ENCODE peak calls at places on chromosome 10, in four cellular contexts. H is K562, J is SK-N-SH, U is HepG2. C is an unnamed sample.

GRCh38 chr10:86667421-86668181 is 710 bp upstream of the LDB3 start:
- DNase-seq in J (no peak), H (no peak), U (no peak), C (no peak)

GRCh38 chr10:62183442-62183841 is 85.2 kb downstream of the RTKN2 start:
- DNase-seq in U (no peak), H (no peak), J (no peak), C (no peak)

GRCh38 chr10:128483216-128483615 is 357.0 kb upstream of the MKI67 start:
- DNase-seq in H (no peak), U (no peak), J (peak), C (no peak)

GRCh38 chr10:123507298-123507697 is 158.9 kb upstream of the GPR26 start:
- DNase-seq in H (no peak), J (no peak), U (no peak), C (no peak)

GRCh38 chr10:17643339-17643754 is 604 bp upstream of the STAM start:
- DNase-seq in J (peak), U (peak), H (peak), C (no peak)

GRCh38 chr10:131702521-131703356 is 198.1 kb upstream of the PPP2R2D start:
- DNase-seq in H (no peak), J (peak), U (no peak), C (no peak)

GRCh38 chr10:101001225-101002035 is 1.8 kb downstream of the LZTS2 start:
- DNase-seq in H (no peak), J (peak), U (no peak), C (no peak)

GRCh38 chr10:101684782-101685181 is 10.2 kb downstream of the FBXW4 start:
- DNase-seq in H (no peak), U (no peak), J (no peak), C (no peak)

GRCh38 chr10:116385994-116386809 is 41.4 kb upstream of the PNLIPRP3 start:
- DNase-seq in J (no peak), U (peak), H (no peak), C (peak)

GRCh38 chr10:7260412-7260900 is 150.4 kb downstream of the SFMBT2 start:
- DNase-seq in H (peak), J (peak), U (peak), C (peak)

GRCh38 chr10:49752584-49752983 is 9.5 kb downstream of the OGDHL start:
- DNase-seq in J (no peak), U (no peak), H (no peak), C (no peak)

GRCh38 chr10:60430017-60430416 is 40.3 kb upstream of the ANK3 start:
- DNase-seq in J (no peak), H (no peak), U (no peak), C (no peak)

GRCh38 chr10:120630266-120630665 is 173.2 kb downstream of the PLPP4 start:
- DNase-seq in U (no peak), J (no peak), H (no peak), C (no peak)

GRCh38 chr10:110491346-110491745 is 6.4 kb upstream of the DUSP5 start:
- DNase-seq in U (no peak), H (no peak), J (no peak), C (no peak)

GRCh38 chr10:58152698-58153263 is 114.9 kb downstream of the IPMK start:
- DNase-seq in H (peak), U (peak), J (peak), C (peak)

GRCh38 chr10:7558036-7558435 is 108.7 kb downstream of the ITIH5 start:
- DNase-seq in J (no peak), U (no peak), H (no peak), C (no peak)

GRCh38 chr10:60704480-60704879 is 73.8 kb upstream of the CDK1 start:
- DNase-seq in J (no peak), H (no peak), U (peak), C (peak)

GRCh38 chr10:120402358-120402757 is 54.7 kb upstream of the PLPP4 start:
- DNase-seq in H (no peak), J (no peak), U (no peak), C (no peak)

GRCh38 chr10:103820101-103821062 is 35.0 kb downstream of the SH3PXD2A start:
- DNase-seq in J (peak), U (no peak), H (no peak), C (no peak)

GRCh38 chr10:45380903-45381610 is 7.0 kb downstream of the ALOX5 start:
- DNase-seq in U (no peak), H (no peak), J (no peak), C (no peak)

GRCh38 chr10:48306265-48306869 is at the start of gene MAPK8:
- DNase-seq in J (peak), U (peak), H (peak), C (peak)

GRCh38 chr10:116765549-116766162 is 23.3 kb upstream of the HSPA12A start:
- DNase-seq in J (no peak), U (no peak), H (peak), C (peak)

GRCh38 chr10:97759157-97759980 is 12.4 kb downstream of the SFRP5 start:
- DNase-seq in H (peak), J (peak), U (peak), C (peak)

GRCh38 chr10:60446855-60447254 is 57.2 kb upstream of the ANK3 start:
- DNase-seq in U (no peak), J (no peak), H (no peak), C (no peak)

GRCh38 chr10:11036424-11037011 is 18.8 kb downstream of the CELF2 start:
- DNase-seq in J (peak), H (peak), U (peak), C (no peak)

GRCh38 chr10:82908096-82908495 is 1033.1 kb downstream of the NRG3 start:
- DNase-seq in U (no peak), J (no peak), H (no peak), C (no peak)

GRCh38 chr10:22615819-22616499 is 98.4 kb downstream of the PIP4K2A start:
- DNase-seq in J (no peak), U (peak), H (peak), C (no peak)

GRCh38 chr10:1229116-1229515 is 172.9 kb downstream of the WDR37 start:
- DNase-seq in U (no peak), J (no peak), H (no peak), C (no peak)

GRCh38 chr10:17075975-17076374 is 53.6 kb downstream of the CUBN start:
- DNase-seq in H (no peak), J (no peak), U (no peak), C (no peak)

GRCh38 chr10:115141254-115141653 is 48.1 kb downstream of the ATRNL1 start:
- DNase-seq in H (no peak), J (peak), U (no peak), C (peak)

GRCh38 chr10:12981570-12981969 is 19.9 kb downstream of the CCDC3 start:
- DNase-seq in H (no peak), U (no peak), J (no peak), C (peak)

GRCh38 chr10:14146501-14146900 is 184.2 kb downstream of the FRMD4A start:
- DNase-seq in J (no peak), U (no peak), H (no peak), C (no peak)

GRCh38 chr10:97928897-97929296 is 79.3 kb downstream of the GOLGA7B start:
- DNase-seq in U (no peak), J (no peak), H (no peak), C (no peak)

GRCh38 chr10:44245601-44245938 is 139.3 kb downstream of the CXCL12 start:
- DNase-seq in U (peak), J (no peak), H (no peak), C (no peak)

GRCh38 chr10:32961343-32961891 is 3.4 kb upstream of the ITGB1 start:
- DNase-seq in U (no peak), J (no peak), H (no peak), C (no peak)

GRCh38 chr10:30639946-30640786 is 10.6 kb upstream of the LYZL2 start:
- DNase-seq in U (peak), H (peak), J (peak), C (peak)

GRCh38 chr10:30647089-30647488 is 17.5 kb upstream of the LYZL2 start:
- DNase-seq in H (no peak), U (no peak), J (no peak), C (no peak)

DNA sequence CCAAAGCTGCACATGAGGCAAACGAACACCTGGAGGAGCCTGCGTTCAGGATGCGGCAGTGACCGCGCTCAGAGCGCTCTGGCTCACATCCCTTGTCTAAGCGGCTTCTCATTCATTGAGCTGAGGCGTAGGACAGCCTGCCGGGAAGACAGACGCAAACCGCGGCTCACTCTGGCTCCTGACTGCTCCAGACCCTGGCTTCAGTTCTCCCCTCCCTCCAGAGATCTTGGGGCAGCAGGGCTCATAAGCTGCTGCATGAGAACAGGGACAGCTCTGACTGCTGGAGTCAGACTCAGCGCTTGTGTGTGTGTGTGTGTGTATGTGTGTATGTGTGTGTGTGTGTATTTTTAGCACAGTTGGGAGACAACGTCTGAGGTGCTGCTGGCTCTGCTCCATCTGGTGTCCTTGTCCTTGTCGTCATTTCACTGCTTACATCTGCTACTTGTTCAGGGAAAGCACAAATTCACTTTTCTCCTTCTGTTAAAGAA is 15.8 kb upstream of the LYZL2 start:
- DNase-seq in H (no peak), J (peak), U (peak), C (peak)
- TF ChIP-seq ELF1 in H (no peak), J (no peak), U (no peak), C (no peak)

GRCh38 chr10:125554016-125554703 is 128.8 kb downstream of the TEX36 start:
- DNase-seq in H (no peak), U (no peak), J (no peak), C (no peak)

GRCh38 chr10:125555267-125555666 is 127.7 kb downstream of the TEX36 start:
- DNase-seq in U (no peak), H (no peak), J (no peak), C (no peak)

GRCh38 chr10:125556884-125557283 is 126.1 kb downstream of the TEX36 start:
- DNase-seq in H (no peak), J (no peak), U (no peak), C (no peak)

GRCh38 chr10:125554753-125555152 is 128.2 kb downstream of the TEX36 start:
- DNase-seq in H (no peak), U (no peak), J (no peak), C (no peak)

DNA sequence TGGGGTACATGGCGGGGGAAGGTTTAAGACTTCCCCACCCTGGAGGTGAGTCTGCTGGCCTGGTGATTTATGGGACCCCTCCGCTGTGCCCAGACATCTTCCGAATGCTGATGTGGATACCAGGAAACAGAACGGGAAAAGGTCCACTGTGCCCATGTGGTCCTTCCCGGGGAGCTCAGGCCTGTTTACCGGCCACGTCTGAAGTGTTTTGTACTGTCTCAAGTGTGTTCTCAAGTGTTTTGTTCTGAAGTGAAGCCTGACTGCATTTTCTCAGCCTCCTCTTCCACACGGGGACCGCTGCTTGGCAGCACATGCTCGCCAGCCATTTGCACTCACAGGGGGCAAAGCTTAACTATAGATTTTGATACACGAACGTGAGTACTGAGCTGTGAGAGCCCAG is 127.2 kb downstream of the TEX36 start:
- DNase-seq in J (no peak), U (no peak), H (no peak), C (no peak)
- TF ChIP-seq ELF1 in J (no peak), U (no peak), H (no peak), C (no peak)

DNA sequence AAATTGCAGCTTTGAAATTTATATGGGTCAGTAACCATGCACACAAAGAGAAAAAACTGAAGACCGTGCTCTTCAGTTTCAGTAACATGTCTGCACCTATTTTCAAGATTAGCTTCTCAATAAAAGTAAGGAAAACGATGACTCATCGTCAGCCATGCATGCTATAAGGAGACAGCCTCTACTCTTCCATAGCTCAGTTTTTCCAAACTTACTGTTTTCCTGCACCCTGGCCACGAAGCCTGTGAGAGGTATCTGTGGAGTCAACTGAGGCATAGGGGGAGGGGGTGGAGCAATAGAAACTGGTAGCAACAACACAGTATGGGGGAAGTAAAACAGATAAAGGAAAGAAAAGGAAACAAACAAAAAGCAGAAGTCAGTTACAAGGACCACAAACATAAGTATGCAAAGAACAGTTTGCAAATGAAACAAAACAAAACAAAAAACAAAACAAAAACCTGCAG is 58.0 kb downstream of the PDSS1 start:
- DNase-seq in H (no peak), J (no peak), U (no peak), C (peak)
- TF ChIP-seq ELF1 in H (no peak), J (no peak), U (no peak), C (no peak)

GRCh38 chr10:78944658-78945333 is 124.0 kb upstream of the ZMIZ1 start:
- DNase-seq in H (no peak), J (no peak), U (no peak), C (no peak)
- TF ChIP-seq ELF1 in H (no peak), J (no peak), U (no peak), C (no peak)

GRCh38 chr10:51139176-51139575 is 64.9 kb downstream of the PRKG1 start:
- DNase-seq in U (no peak), H (no peak), J (no peak), C (no peak)
- TF ChIP-seq ELF1 in U (no peak), H (no peak), J (no peak), C (no peak)

DNA sequence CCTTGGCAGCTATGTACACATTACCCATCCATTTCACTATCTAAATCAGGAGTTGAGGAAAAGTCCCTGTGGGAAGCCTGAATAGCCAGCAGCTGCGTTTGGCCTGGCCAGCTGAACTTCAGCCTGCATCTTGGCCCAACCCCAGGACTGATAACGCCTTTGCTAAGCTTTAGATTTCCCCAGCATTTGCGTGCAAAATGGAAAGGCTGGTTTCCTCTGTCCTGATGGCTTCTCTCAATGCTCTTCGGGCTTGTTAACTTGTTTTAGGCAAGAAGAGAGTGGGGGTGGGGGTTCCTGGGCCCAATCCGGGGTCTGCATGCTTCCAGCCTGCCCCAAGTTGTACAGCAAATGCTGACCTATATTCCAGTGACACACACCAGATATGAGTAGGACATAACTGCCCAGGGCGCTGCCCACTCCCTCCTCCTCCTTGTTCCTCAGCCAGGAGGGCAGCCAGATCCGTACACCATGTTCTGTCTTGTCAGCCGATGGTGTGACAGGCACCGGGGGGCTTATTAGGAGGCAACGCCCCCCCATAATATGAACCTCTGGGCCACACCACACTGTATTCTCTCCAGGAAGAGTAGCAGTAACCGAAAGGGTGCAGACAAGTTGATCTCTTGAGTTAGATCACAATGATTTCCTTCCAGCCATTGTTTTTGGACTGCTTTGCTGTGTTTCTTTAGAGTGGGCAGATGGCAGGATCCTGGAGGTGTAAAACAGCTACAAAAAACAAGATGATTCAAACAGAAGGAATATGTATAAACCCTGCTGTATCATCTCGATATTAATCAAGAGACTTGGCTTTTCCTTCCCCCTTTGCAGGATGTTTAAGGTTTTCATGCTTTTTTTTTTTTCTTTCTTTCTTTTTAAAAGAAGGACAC is 339.0 kb downstream of the RNLS start:
- DNase-seq in U (no peak), J (peak), H (no peak), C (no peak)
- TF ChIP-seq ELF1 in U (no peak), J (no peak), H (no peak), C (no peak)